ENCODE peak calls at places on chromosomes 11 and 22, in ten cellular contexts. F is AG10803; T is stimulated activated CD8-positive, alpha-beta memory T cell treated with anti-CD3 and anti-CD28 coated beads, Interleukin-15, amount 100 ng/mL, for 48 hours; U is GOT3; E is lung microvascular endothelial cell; W is SJSA1; S is foreskin fibroblast; N is activated CD4-positive, alpha-beta T cell treated with anti-CD3 and anti-CD28 coated beads for 36 hours; C is fibroblast of gingiva; Y is GM12865. K is an unnamed sample.

GRCh38 chr11:119796363-119797060 is 67.5 kb upstream of the NECTIN1 start:
- DNase-seq in N (no peak), Y (no peak), C (no peak), U (no peak), F (no peak), S (no peak), T (no peak), W (no peak), E (no peak), K (no peak)

GRCh38 chr11:65862941-65863888 is 3.0 kb downstream of the MUS81 start:
- DNase-seq in E (no peak), U (no peak), S (no peak), N (no peak), F (no peak), T (no peak), Y (peak; percentile 2), W (peak; percentile 55), C (no peak), K (peak; percentile 17)

GRCh38 chr22:50583294-50583865 is 731 bp upstream of the CHKB start:
- DNase-seq in F (no peak), E (no peak), C (no peak), T (no peak), N (no peak), W (no peak), U (no peak), Y (no peak), S (no peak), K (no peak)

GRCh38 chr11:121352301-121352891 is 59.8 kb downstream of the SC5D start:
- DNase-seq in T (no peak), C (no peak), N (no peak), S (no peak), W (no peak), F (no peak), U (no peak), E (no peak), Y (no peak), K (no peak)

GRCh38 chr11:112368402-112368801 is 107.7 kb upstream of the PLET1 start:
- DNase-seq in N (no peak), U (no peak), W (no peak), C (no peak), F (no peak), Y (no peak), S (no peak), T (no peak), E (no peak), K (no peak)

GRCh38 chr11:115054541-115055538 is 376.5 kb downstream of the NXPE2 start:
- DNase-seq in U (no peak), E (no peak), C (no peak), N (no peak), S (no peak), Y (no peak), T (no peak), W (no peak), F (no peak), K (no peak)

GRCh38 chr11:59197990-59198389 is 14.7 kb downstream of the MPEG1 start:
- DNase-seq in N (no peak), W (peak; percentile 99), F (peak; percentile 69), Y (no peak), C (peak; percentile 65), S (peak; percentile 67), T (no peak), U (peak; percentile 41), E (peak; percentile 34), K (peak; percentile 89)

GRCh38 chr22:21961127-21961867 is 8.6 kb upstream of the PPM1F start:
- DNase-seq in W (no peak), Y (no peak), T (no peak), N (no peak), C (no peak), S (no peak), U (no peak), F (no peak), E (no peak), K (no peak)

GRCh38 chr11:109033627-109034340 is 368.9 kb downstream of the DDX10 start:
- DNase-seq in F (peak; percentile 96), U (no peak), S (peak; percentile 95), E (peak; percentile 81), T (no peak), N (no peak), Y (no peak), C (peak; percentile 75), W (no peak), K (no peak)

GRCh38 chr11:13384837-13385417 is 78.1 kb downstream of the BTBD10 start:
- DNase-seq in T (no peak), Y (peak; percentile 39), U (no peak), E (peak; percentile 59), W (no peak), C (peak; percentile 25), S (peak; percentile 73), F (peak; percentile 50), N (peak; percentile 49), K (no peak)